ENCODE peak calls at places on chromosomes 16 and 17, in five cellular contexts. One of them, this sample, is unnamed. For H3K36me3 and H3K9me3, the result is how much of the 10 kb centered on the place peaks cover.

GRCh38 chr17:40034426-40035161 is 19.4 kb downstream of the CSF3 start:
- DNase-seq in body of pancreas: no peak
- DNase-seq in breast epithelium: no peak
- DNase-seq in heart right ventricle: no peak
- DNase-seq in HCT116: no peak
- DNase-seq in this sample: no peak

GRCh38 chr17:8466466-8466865 is 30.8 kb downstream of the NDEL1 start:
- DNase-seq in body of pancreas: no peak
- DNase-seq in breast epithelium: no peak
- DNase-seq in heart right ventricle: no peak
- DNase-seq in HCT116: no peak
- DNase-seq in this sample: no peak

GRCh38 chr17:30113213-30113612 is 3.4 kb upstream of the NSRP1 start:
- DNase-seq in body of pancreas: no peak
- DNase-seq in breast epithelium: no peak
- DNase-seq in heart right ventricle: no peak
- DNase-seq in HCT116: no peak
- DNase-seq in this sample: no peak

GRCh38 chr16:9248162-9248561 is 156.7 kb downstream of the HAPSTR1 start:
- DNase-seq in body of pancreas: no peak
- DNase-seq in breast epithelium: no peak
- DNase-seq in heart right ventricle: no peak
- DNase-seq in HCT116: no peak
- DNase-seq in this sample: peak

GRCh38 chr16:47888142-47888541 is 267.7 kb downstream of the ABCC12 start:
- DNase-seq in body of pancreas: no peak
- DNase-seq in breast epithelium: no peak
- DNase-seq in heart right ventricle: no peak
- DNase-seq in HCT116: no peak
- DNase-seq in this sample: no peak

GRCh38 chr17:83076930-83077329 is 2.5 kb upstream of the METRNL start:
- DNase-seq in body of pancreas: peak
- DNase-seq in breast epithelium: no peak
- DNase-seq in heart right ventricle: no peak
- DNase-seq in HCT116: no peak
- DNase-seq in this sample: peak

GRCh38 chr17:70945386-70945785 is 776.1 kb downstream of the KCNJ2 start:
- DNase-seq in body of pancreas: no peak
- DNase-seq in breast epithelium: no peak
- DNase-seq in heart right ventricle: no peak
- DNase-seq in HCT116: no peak
- DNase-seq in this sample: peak

GRCh38 chr16:474420-475122 is 49.1 kb downstream of the RAB11FIP3 start:
- DNase-seq in body of pancreas: no peak
- DNase-seq in breast epithelium: no peak
- DNase-seq in heart right ventricle: no peak
- DNase-seq in HCT116: no peak
- DNase-seq in this sample: no peak

GRCh38 chr16:69870761-69871160 is 80.4 kb upstream of the CLEC18A start:
- DNase-seq in body of pancreas: no peak
- DNase-seq in breast epithelium: no peak
- DNase-seq in heart right ventricle: no peak
- DNase-seq in HCT116: no peak
- DNase-seq in this sample: no peak

GRCh38 chr17:74512624-74513084 is 18.6 kb downstream of the CD300LB start:
- DNase-seq in body of pancreas: no peak
- DNase-seq in breast epithelium: peak
- DNase-seq in heart right ventricle: no peak
- DNase-seq in HCT116: no peak
- DNase-seq in this sample: no peak

GRCh38 chr17:28612936-28613872 is 781 bp downstream of the RSKR start:
- DNase-seq in body of pancreas: peak
- DNase-seq in breast epithelium: no peak
- DNase-seq in heart right ventricle: peak
- DNase-seq in HCT116: no peak
- DNase-seq in this sample: peak

GRCh38 chr17:18100616-18101015 is 7.9 kb upstream of the MYO15A start:
- DNase-seq in body of pancreas: no peak
- DNase-seq in breast epithelium: no peak
- DNase-seq in heart right ventricle: no peak
- DNase-seq in HCT116: no peak
- DNase-seq in this sample: no peak
- H3K36me3 ChIP-seq in body of pancreas: under half
- H3K36me3 ChIP-seq in breast epithelium: under half
- H3K36me3 ChIP-seq in heart right ventricle: half or more
- H3K36me3 ChIP-seq in HCT116: under half
- H3K36me3 ChIP-seq in this sample: under half

DNA sequence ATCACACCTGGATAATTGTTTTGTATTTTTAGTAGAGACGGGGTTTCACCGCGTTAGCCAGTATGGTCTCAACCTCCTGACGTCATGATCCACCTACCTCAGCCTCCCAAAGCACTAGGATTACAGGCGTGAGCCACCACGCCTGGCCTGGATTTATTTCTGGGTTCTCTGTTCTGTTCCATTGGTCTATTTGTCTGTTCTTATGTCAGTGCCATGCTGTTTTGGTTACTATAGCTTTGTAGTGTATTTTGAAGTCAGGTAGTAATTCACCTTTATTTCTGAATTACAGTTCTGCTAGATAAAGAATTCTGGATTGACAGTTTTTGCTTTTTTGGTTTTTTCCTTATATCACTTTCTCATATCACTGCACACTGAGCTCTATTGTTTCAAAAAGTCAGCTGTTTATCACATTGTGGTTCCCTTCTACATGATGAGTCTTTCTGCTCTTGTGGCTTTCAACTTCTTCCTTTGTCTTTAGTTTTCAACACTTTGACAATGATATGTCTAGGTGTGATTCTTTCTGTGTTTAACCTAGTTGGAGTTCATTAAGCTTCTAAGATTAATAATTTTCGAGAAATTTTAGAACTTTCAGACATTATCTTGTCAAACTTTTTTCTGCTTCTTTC is 98.2 kb downstream of the CA4 start:
- DNase-seq in body of pancreas: no peak
- DNase-seq in breast epithelium: no peak
- DNase-seq in heart right ventricle: no peak
- DNase-seq in HCT116: no peak
- DNase-seq in this sample: no peak
- H3K27ac ChIP-seq in body of pancreas: no peak
- H3K27ac ChIP-seq in breast epithelium: no peak
- H3K27ac ChIP-seq in heart right ventricle: no peak
- H3K27ac ChIP-seq in HCT116: no peak
- H3K27ac ChIP-seq in this sample: no peak

DNA sequence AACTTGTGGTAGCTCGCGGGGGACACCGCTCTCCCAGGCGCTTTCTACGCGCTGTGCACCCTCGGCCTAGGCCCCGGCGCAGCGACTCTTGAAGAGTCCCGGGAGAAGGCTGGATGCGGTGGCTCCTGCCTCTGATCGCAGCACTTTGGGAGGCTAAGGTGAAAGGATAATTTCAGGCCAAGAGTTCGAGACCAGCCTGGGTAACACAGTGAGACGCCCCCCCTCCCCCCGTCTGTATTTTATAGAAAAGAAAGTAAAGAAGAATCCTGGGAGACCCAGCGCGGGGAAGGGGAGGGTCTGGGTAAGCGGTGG is 436 bp upstream of the PLLP start:
- DNase-seq in body of pancreas: peak
- DNase-seq in breast epithelium: no peak
- DNase-seq in heart right ventricle: no peak
- DNase-seq in HCT116: no peak
- DNase-seq in this sample: no peak
- H3K9me3 ChIP-seq in body of pancreas: under half
- H3K9me3 ChIP-seq in breast epithelium: under half
- H3K9me3 ChIP-seq in heart right ventricle: under half
- H3K9me3 ChIP-seq in HCT116: under half
- H3K9me3 ChIP-seq in this sample: under half

GRCh38 chr17:1852327-1852726 is 22.5 kb downstream of the RPA1 start:
- DNase-seq in body of pancreas: no peak
- DNase-seq in breast epithelium: no peak
- DNase-seq in heart right ventricle: no peak
- DNase-seq in HCT116: no peak
- DNase-seq in this sample: no peak

GRCh38 chr17:1853698-1854097 is 23.9 kb downstream of the RPA1 start:
- DNase-seq in body of pancreas: no peak
- DNase-seq in breast epithelium: no peak
- DNase-seq in heart right ventricle: no peak
- DNase-seq in HCT116: no peak
- DNase-seq in this sample: no peak
- H3K36me3 ChIP-seq in body of pancreas: under half
- H3K36me3 ChIP-seq in breast epithelium: under half
- H3K36me3 ChIP-seq in heart right ventricle: half or more
- H3K36me3 ChIP-seq in HCT116: under half
- H3K36me3 ChIP-seq in this sample: half or more

GRCh38 chr17:46796524-46796923 is 22.0 kb downstream of the WNT3 start:
- DNase-seq in body of pancreas: no peak
- DNase-seq in breast epithelium: no peak
- DNase-seq in heart right ventricle: no peak
- DNase-seq in HCT116: no peak
- DNase-seq in this sample: no peak
- H3K27ac ChIP-seq in body of pancreas: no peak
- H3K27ac ChIP-seq in breast epithelium: no peak
- H3K27ac ChIP-seq in heart right ventricle: no peak
- H3K27ac ChIP-seq in HCT116: no peak
- H3K27ac ChIP-seq in this sample: no peak

DNA sequence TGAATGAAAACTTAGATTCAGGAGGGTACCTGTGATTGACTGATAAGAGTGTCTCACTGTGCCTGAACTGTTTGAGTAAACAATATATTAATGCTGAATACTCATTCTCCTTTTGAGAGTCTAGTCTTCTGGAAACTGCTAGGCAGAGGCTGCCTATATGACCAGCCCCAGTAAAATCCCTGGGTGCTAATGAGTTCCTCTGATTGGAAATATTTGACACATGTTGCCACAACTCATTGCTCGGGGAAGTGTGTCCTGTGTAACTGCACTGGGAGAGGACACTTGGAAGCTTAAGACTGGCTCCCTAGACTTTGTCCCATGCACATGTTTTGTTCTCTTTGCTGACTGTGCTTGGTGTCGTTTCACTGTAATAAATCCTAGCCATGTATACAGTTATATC is 108.7 kb upstream of the NACA2 start:
- DNase-seq in body of pancreas: no peak
- DNase-seq in breast epithelium: no peak
- DNase-seq in heart right ventricle: no peak
- DNase-seq in HCT116: no peak
- DNase-seq in this sample: no peak
- H3K9me3 ChIP-seq in body of pancreas: under half
- H3K9me3 ChIP-seq in breast epithelium: under half
- H3K9me3 ChIP-seq in heart right ventricle: half or more
- H3K9me3 ChIP-seq in HCT116: under half
- H3K9me3 ChIP-seq in this sample: under half

GRCh38 chr17:7347630-7348477 is 4.1 kb upstream of the KCTD11 start:
- DNase-seq in body of pancreas: no peak
- DNase-seq in breast epithelium: no peak
- DNase-seq in heart right ventricle: no peak
- DNase-seq in HCT116: no peak
- DNase-seq in this sample: no peak

GRCh38 chr17:7348478-7349242 is 3.3 kb upstream of the KCTD11 start:
- DNase-seq in body of pancreas: no peak
- DNase-seq in breast epithelium: no peak
- DNase-seq in heart right ventricle: no peak
- DNase-seq in HCT116: no peak
- DNase-seq in this sample: no peak

GRCh38 chr17:7343250-7343649 is 6.9 kb downstream of the ACAP1 start:
- DNase-seq in body of pancreas: no peak
- DNase-seq in breast epithelium: no peak
- DNase-seq in heart right ventricle: no peak
- DNase-seq in HCT116: no peak
- DNase-seq in this sample: no peak

GRCh38 chr17:7351665-7352558 is at the start of gene KCTD11:
- DNase-seq in body of pancreas: peak
- DNase-seq in breast epithelium: peak
- DNase-seq in heart right ventricle: peak
- DNase-seq in HCT116: peak
- DNase-seq in this sample: peak

DNA sequence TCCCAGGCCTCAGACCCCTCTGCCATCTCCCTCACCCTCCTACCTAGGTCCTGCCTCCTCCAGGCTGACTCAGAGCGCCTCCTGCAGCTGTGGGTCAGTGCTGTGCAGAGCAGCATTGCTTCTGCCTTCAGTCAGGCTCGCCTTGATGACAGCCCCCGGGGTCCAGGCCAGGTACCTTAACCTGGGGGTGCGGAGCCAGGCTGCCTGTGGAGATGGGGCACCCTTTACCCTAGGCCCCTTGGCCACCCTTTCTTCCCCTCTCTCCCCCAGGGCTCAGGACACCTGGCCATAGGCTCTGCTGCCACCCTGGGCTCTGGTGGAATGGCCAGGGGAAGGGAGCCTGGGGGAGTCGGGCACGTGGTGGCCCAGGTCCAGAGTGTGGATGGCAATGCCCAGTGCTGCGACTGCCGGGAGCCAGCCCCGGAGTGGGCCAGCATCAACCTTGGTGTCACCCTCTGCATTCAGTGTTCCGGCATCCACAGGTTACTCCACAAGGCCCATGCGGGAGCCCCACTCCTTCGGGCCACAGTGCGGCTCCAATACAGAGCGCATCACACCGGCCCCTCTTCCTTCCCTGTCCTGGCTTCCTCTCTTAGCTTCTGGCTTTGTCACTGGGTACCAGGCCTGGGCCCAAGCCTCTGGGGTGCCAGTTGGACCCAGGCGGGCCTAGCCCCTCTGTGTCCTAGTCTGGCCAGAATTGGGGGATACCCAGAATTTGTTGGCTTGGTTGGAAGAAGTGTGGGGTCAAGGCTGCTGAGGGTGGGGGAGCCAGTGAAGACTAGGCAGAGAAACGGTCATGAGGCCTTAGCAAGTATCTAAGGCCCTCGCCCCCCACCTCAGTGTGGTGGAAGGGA is 5.0 kb upstream of the KCTD11 start:
- DNase-seq in body of pancreas: peak
- DNase-seq in breast epithelium: no peak
- DNase-seq in heart right ventricle: no peak
- DNase-seq in HCT116: no peak
- DNase-seq in this sample: no peak
- H3K36me3 ChIP-seq in body of pancreas: under half
- H3K36me3 ChIP-seq in breast epithelium: under half
- H3K36me3 ChIP-seq in heart right ventricle: under half
- H3K36me3 ChIP-seq in HCT116: under half
- H3K36me3 ChIP-seq in this sample: under half

This sample was measured in WERI-Rb-1.